ENCODE peak calls at places on chromosomes 11 and 22, in nine cellular contexts. J is AG04450, S is AG04449, W is cardiac fibroblast, N is pancreas, D is endodermal cell, T is HCT116, F is A549, Y is psoas muscle. O is an unnamed sample.

GRCh38 chr11:42976636-42977217 is 335.1 kb upstream of the API5 start:
- DNase-seq in W (no peak), S (no peak), J (no peak), T (no peak), D (no peak), Y (no peak), F (no peak), N (no peak), O (no peak)

GRCh38 chr11:116137753-116138152 is 633.5 kb upstream of the CADM1 start:
- DNase-seq in D (no peak), S (no peak), T (no peak), J (no peak), F (no peak), N (no peak), Y (no peak), W (no peak), O (no peak)

GRCh38 chr11:44949160-44950035 is 1.3 kb downstream of the TP53I11 start:
- DNase-seq in S (no peak), W (peak; percentile 56), N (peak; percentile 75), Y (no peak), J (no peak), D (peak; percentile 89), T (no peak), F (peak; percentile 68), O (no peak)

GRCh38 chr11:74673956-74674355 is 57.3 kb downstream of the CHRDL2 start:
- DNase-seq in T (no peak), F (peak; percentile 64), J (no peak), W (no peak), S (no peak), N (no peak), D (peak; percentile 25), Y (no peak), O (no peak)

GRCh38 chr11:2760196-2760871 is 60.5 kb upstream of the KCNQ1OT1 start:
- DNase-seq in D (peak; percentile 26), W (no peak), N (peak; percentile 39), T (no peak), J (no peak), Y (no peak), S (no peak), F (no peak), O (no peak)

GRCh38 chr11:130782361-130783221 is 133.7 kb downstream of the SNX19 start:
- DNase-seq in W (peak; percentile 77), T (no peak), D (peak; percentile 63), N (no peak), J (no peak), Y (no peak), F (no peak), S (no peak), O (no peak)

GRCh38 chr11:121367434-121367833 is 74.9 kb downstream of the SC5D start:
- DNase-seq in D (no peak), T (no peak), J (no peak), W (peak; percentile 33), Y (no peak), F (no peak), S (no peak), N (no peak), O (no peak)

GRCh38 chr22:27480487-27480886 is 321.1 kb downstream of the MN1 start:
- DNase-seq in S (no peak), J (no peak), N (no peak), D (no peak), F (no peak), W (no peak), Y (no peak), T (no peak), O (no peak)

GRCh38 chr11:36132940-36133339 is 156.3 kb downstream of the COMMD9 start:
- DNase-seq in Y (no peak), W (peak; percentile 48), F (no peak), D (no peak), J (no peak), N (no peak), T (no peak), S (no peak), O (no peak)

GRCh38 chr11:2528301-2529050 is 83.7 kb downstream of the KCNQ1 start:
- DNase-seq in F (no peak), J (no peak), T (no peak), Y (no peak), S (no peak), D (peak; percentile 35), N (peak; percentile 48), W (no peak), O (no peak)

GRCh38 chr11:10041337-10041736 is 252.7 kb downstream of the SBF2 start:
- DNase-seq in N (no peak), W (no peak), Y (no peak), D (no peak), F (no peak), S (no peak), T (no peak), J (no peak), O (no peak)

DNA sequence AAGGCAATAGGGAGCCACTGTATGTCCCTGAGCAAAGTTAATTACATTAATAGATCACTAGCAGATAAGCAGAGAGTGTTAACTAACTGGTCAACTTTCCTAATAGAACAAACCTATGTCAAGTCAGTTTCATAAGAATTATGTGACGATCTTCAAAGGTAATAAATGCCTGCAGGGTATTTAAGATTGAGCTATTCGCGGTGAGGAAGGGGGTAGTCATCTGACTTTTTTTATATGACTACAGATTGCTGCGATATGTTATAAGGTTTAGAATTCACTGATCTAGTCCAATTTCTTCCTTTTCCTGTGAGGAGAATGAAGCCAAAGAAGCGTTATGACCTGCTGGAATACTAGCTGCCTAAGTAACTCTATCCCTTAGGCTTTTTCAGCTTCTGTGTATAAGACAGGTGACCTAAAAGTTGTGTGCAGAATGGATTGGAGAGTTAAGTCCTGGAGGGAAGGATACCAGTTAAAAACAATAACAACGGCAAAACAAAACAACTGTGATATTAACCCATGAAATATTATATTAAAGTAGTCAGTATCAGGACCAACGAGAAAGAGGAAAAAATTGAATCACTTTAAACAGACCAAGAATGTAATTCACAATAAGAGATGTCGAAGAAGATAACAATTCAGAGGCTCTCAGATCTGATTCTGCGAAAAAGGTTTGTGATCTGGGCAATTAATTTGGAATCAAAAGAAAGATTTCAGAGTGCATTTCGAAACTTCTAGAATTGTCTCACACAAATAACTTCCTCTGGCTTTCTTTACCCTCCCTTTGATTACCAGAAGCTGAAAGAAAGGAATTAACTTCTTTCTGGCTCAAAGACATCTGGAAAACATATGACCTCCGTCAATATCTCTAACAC is 645 bp downstream of the CASP4 start:
- DNase-seq in T (no peak), D (no peak), F (no peak), S (no peak), J (no peak), W (peak; percentile 45), Y (no peak), N (no peak), O (no peak)
- H3K4me3 ChIP-seq in T (peak overlapping the region; percentile 64), D (no peak overlapping the region), F (peak overlapping the region; percentile 47), S (peak overlapping the region; percentile 51), J (peak overlapping the region; percentile 59), W (peak overlapping the region; percentile 52), Y (peak overlapping the region; percentile 70), N (peak overlapping the region; percentile 6), O (peak overlapping the region; percentile 56)

GRCh38 chr11:128727811-128728431 is 34.0 kb downstream of the FLI1 start:
- DNase-seq in W (no peak), J (no peak), S (no peak), D (no peak), F (no peak), Y (no peak), N (no peak), T (no peak), O (no peak)

GRCh38 chr11:128727320-128727719 is 33.4 kb downstream of the FLI1 start:
- DNase-seq in F (no peak), T (no peak), J (no peak), D (no peak), S (no peak), Y (no peak), N (no peak), W (no peak), O (no peak)

GRCh38 chr11:128724891-128725611 is 31.2 kb downstream of the FLI1 start:
- DNase-seq in T (no peak), F (no peak), J (no peak), Y (no peak), S (no peak), D (no peak), N (no peak), W (no peak), O (no peak)

GRCh38 chr11:128726464-128727139 is 32.7 kb downstream of the FLI1 start:
- DNase-seq in Y (no peak), D (no peak), F (no peak), J (no peak), T (no peak), N (no peak), S (no peak), W (no peak), O (no peak)

DNA sequence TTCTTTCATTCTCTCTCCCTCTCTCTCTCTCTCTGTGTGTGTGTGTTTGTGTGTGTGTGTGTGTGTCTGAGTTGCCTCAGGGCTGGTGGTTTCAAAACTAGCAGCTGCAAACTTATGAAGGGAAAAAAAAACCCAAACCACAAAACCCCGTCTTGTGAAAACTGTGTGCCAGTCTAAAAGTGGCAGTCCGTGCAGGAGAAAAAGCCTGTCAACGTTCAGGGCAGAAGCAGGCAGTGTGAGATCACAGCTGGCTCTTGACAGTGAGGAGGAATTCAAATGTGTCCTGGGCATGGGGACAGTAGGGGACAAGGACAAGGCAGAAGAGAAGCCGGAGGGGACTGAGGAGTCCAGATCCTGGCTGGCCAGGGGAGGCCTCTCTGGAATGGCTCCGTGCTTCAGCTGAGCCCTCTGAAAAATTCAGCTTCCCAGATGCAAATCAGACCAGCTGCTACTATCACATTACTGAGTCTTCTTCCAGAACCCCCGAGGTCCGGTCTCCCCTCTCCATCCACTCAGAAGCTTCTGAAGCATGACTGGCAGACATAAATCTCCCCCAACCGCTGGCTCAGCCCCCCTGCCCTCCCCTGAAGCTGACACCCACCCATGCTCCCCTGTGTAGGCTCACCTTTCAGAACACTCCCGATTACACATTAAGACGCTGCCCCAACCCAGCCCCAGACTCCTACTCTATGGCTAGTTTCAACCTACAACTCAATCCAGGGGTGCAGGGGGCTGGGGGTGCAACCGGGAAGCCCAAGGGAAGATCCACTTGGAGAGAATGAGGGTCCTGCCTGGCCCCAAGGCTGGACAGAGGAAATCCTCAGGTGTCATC is 32.0 kb downstream of the FLI1 start:
- DNase-seq in T (no peak), J (peak; percentile 23), S (peak; percentile 60), W (peak; percentile 40), F (no peak), Y (no peak), N (no peak), D (no peak), O (no peak)
- H3K4me3 ChIP-seq in T (no peak overlapping the region), J (no peak overlapping the region), S (no peak overlapping the region), W (no peak overlapping the region), F (no peak overlapping the region), Y (no peak overlapping the region), N (no peak overlapping the region), D (no peak overlapping the region), O (no peak overlapping the region)

DNA sequence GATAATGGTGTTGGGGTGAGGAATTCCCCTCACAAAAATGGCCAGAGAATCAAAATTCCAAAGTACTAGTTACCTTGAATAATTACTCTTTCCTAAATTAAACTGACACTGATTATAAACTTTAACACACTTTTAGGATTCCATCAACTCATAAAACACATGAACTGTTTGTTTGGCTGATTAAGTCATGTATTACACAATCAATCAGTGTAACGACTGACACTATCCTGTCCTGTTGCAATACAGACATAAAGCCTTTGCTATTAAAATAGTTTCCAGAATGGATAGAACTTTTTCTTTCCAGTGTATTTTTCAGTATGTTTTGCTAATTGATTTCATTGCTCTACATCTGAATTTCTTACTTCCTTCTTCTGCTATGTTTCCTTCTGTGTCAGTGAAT is 1709.4 kb upstream of the RAG2 start:
- DNase-seq in W (no peak), N (no peak), F (no peak), J (no peak), S (no peak), Y (no peak), T (no peak), D (no peak), O (no peak)
- H3K4me3 ChIP-seq in W (no peak overlapping the region), N (no peak overlapping the region), F (no peak overlapping the region), J (no peak overlapping the region), S (no peak overlapping the region), Y (no peak overlapping the region), T (no peak overlapping the region), D (no peak overlapping the region), O (no peak overlapping the region)

GRCh38 chr11:5592615-5593014 is 3.8 kb upstream of the TRIM6 start:
- DNase-seq in D (no peak), T (no peak), F (no peak), J (no peak), W (no peak), Y (no peak), S (no peak), N (no peak), O (no peak)
- H3K4me3 ChIP-seq in D (no peak overlapping the region), T (no peak overlapping the region), F (no peak overlapping the region), J (no peak overlapping the region), W (no peak overlapping the region), Y (no peak overlapping the region), S (no peak overlapping the region), N (no peak overlapping the region), O (no peak overlapping the region)

O was measured in skeletal muscle cell.